ENCODE peak calls at places on chromosomes 1 and 21, in five cellular contexts. M is tibial nerve, O is GM23338, S is A549, I is heart right ventricle. Z is an unnamed sample.

GRCh38 chr1:112358061-112358770 is 37.8 kb upstream of the CTTNBP2NL start:
- DNase-seq in M (no peak), O (no peak), S (no peak), I (no peak), Z (no peak)

GRCh38 chr1:196677781-196678509 is 26.1 kb downstream of the CFH start:
- DNase-seq in M (no peak), O (no peak), S (no peak), I (no peak), Z (no peak)

GRCh38 chr1:13517193-13517812 is 3.5 kb upstream of the LRRC38 start:
- DNase-seq in M (no peak), O (peak; percentile 91), S (peak; percentile 11), I (peak; percentile 24), Z (peak; percentile 21)

GRCh38 chr1:17244826-17245740 is 3.8 kb upstream of the PADI3 start:
- DNase-seq in M (no peak), O (no peak), S (no peak), I (no peak), Z (no peak)

GRCh38 chr1:45924736-45925135 is 121.3 kb downstream of the MAST2 start:
- DNase-seq in M (no peak), O (no peak), S (no peak), I (no peak), Z (no peak)

GRCh38 chr1:76106719-76107235 is 32.2 kb downstream of the ST6GALNAC3 start:
- DNase-seq in M (no peak), O (no peak), S (no peak), I (no peak), Z (no peak)

GRCh38 chr1:172394167-172394751 is 26.2 kb upstream of the C1orf105 start:
- DNase-seq in M (no peak), O (peak; percentile 48), S (no peak), I (no peak), Z (no peak)

GRCh38 chr21:25901580-25901979 is 166.8 kb downstream of the GABPA start:
- DNase-seq in M (no peak), O (no peak), S (no peak), I (no peak), Z (no peak)

GRCh38 chr1:37497832-37498231 is 16.7 kb downstream of the MEAF6 start:
- DNase-seq in M (no peak), O (no peak), S (no peak), I (no peak), Z (no peak)

GRCh38 chr1:92567211-92567868 is 80.6 kb upstream of the GFI1 start:
- DNase-seq in M (no peak), O (no peak), S (no peak), I (no peak), Z (no peak)

GRCh38 chr1:18951818-18952391 is 4.6 kb downstream of the IFFO2 start:
- DNase-seq in M (no peak), O (no peak), S (no peak), I (no peak), Z (no peak)

GRCh38 chr1:117821782-117822447 is 107.5 kb downstream of the GDAP2 start:
- DNase-seq in M (no peak), O (peak; percentile 41), S (no peak), I (no peak), Z (peak; percentile 12)

GRCh38 chr21:14114251-14114650 is 96.5 kb downstream of the LIPI start:
- DNase-seq in M (no peak), O (peak; percentile 89), S (no peak), I (no peak), Z (no peak)

GRCh38 chr21:27633631-27634030 is 666.7 kb upstream of the ADAMTS5 start:
- DNase-seq in M (no peak), O (no peak), S (no peak), I (no peak), Z (no peak)

GRCh38 chr1:95850798-95851197 is 616.8 kb downstream of the RWDD3 start:
- DNase-seq in M (no peak), O (no peak), S (no peak), I (no peak), Z (no peak)

GRCh38 chr1:12047120-12047876 is 15.8 kb upstream of the TNFRSF8 start:
- DNase-seq in M (no peak), O (no peak), S (no peak), I (no peak), Z (no peak)

GRCh38 chr1:43625063-43625780 is 24.7 kb upstream of the KDM4A start:
- DNase-seq in M (no peak), O (no peak), S (no peak), I (no peak), Z (no peak)

GRCh38 chr1:160420881-160421842 is 20.8 kb downstream of the VANGL2 start:
- DNase-seq in M (no peak), O (no peak), S (no peak), I (no peak), Z (no peak)

GRCh38 chr1:229231754-229232119 is 39.2 kb upstream of the RAB4A start:
- DNase-seq in M (no peak), O (no peak), S (no peak), I (no peak), Z (no peak)

GRCh38 chr1:245600658-245601057 is 445.9 kb downstream of the KIF26B start:
- DNase-seq in M (no peak), O (no peak), S (no peak), I (no peak), Z (no peak)

GRCh38 chr1:179127163-179127895 is 45.5 kb downstream of the TOR3A start:
- DNase-seq in M (no peak), O (no peak), S (no peak), I (no peak), Z (no peak)

GRCh38 chr1:93338426-93338825 is 7.3 kb upstream of the DR1 start:
- DNase-seq in M (no peak), O (no peak), S (peak; percentile 28), I (no peak), Z (peak; percentile 64)

GRCh38 chr1:33683913-33684312 is 180.0 kb upstream of the HMGB4 start:
- DNase-seq in M (no peak), O (no peak), S (no peak), I (peak; percentile 37), Z (no peak)

GRCh38 chr1:15141933-15142647 is 11.5 kb upstream of the TMEM51 start:
- DNase-seq in M (no peak), O (no peak), S (no peak), I (peak; percentile 33), Z (no peak)

GRCh38 chr1:241637604-241638003 is 2.6 kb downstream of the CHML start:
- DNase-seq in M (no peak), O (no peak), S (no peak), I (no peak), Z (no peak)

GRCh38 chr1:182608850-182609610 is 4.8 kb upstream of the RGS16 start:
- DNase-seq in M (no peak), O (no peak), S (no peak), I (no peak), Z (no peak)

GRCh38 chr1:160046494-160047115 is 14.8 kb upstream of the PIGM start:
- DNase-seq in M (peak; percentile 52), O (peak; percentile 84), S (peak; percentile 75), I (peak; percentile 44), Z (no peak)

GRCh38 chr1:25343872-25344271 is 5.7 kb downstream of the TMEM50A start:
- DNase-seq in M (no peak), O (no peak), S (no peak), I (no peak), Z (peak; percentile 24)

GRCh38 chr1:3543076-3544049 is 67.9 kb downstream of the MEGF6 start:
- DNase-seq in M (peak; percentile 21), O (no peak), S (peak; percentile 59), I (no peak), Z (no peak)

GRCh38 chr1:206556047-206556747 is 48.9 kb downstream of the RASSF5 start:
- DNase-seq in M (no peak), O (no peak), S (no peak), I (no peak), Z (no peak)

GRCh38 chr1:206554201-206554600 is 46.9 kb downstream of the RASSF5 start:
- DNase-seq in M (no peak), O (no peak), S (no peak), I (no peak), Z (no peak)

GRCh38 chr1:206554833-206555472 is 47.6 kb downstream of the RASSF5 start:
- DNase-seq in M (no peak), O (no peak), S (no peak), I (no peak), Z (no peak)

GRCh38 chr1:206556748-206557635 is 49.7 kb downstream of the RASSF5 start:
- DNase-seq in M (peak; percentile 67), O (peak; percentile 80), S (peak; percentile 51), I (peak; percentile 83), Z (no peak)

DNA sequence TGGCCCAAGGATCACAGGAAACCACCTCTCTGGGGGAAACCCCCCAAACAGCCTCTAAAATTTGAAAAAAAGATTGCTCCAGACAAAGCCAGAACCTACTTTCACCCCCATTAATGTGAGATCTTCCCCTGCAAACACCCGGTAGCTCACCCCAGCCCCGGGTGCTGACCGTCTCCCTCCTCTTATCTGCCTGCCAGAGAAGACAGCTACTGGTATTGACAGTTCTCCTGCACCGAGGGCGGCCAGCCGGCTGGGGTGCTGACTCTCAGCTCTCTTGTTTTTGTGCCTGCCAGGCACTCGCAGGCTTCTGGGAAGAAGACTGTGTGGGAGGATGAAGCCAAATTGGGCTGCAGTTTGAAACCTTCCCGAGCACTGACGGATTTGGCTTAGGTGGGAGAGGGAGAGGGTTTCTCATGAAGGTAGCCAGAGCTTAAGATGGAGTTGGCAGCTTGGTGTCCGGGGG is 48.2 kb downstream of the RASSF5 start:
- DNase-seq in M (no peak), O (peak; percentile 9), S (no peak), I (peak; percentile 50), Z (no peak)
- H3K4me1 ChIP-seq in M (peaks cover 50% of the 10 kb centered on the region), O (peaks cover 13% of the 10 kb centered on the region), S (peaks cover 14% of the 10 kb centered on the region), I (peaks cover 68% of the 10 kb centered on the region), Z (peaks cover 5% of the 10 kb centered on the region)

GRCh38 chr1:162020145-162020544 is 3.5 kb downstream of the OLFML2B start:
- DNase-seq in M (peak; percentile 27), O (no peak), S (no peak), I (no peak), Z (no peak)

GRCh38 chr1:162023181-162023546 is 505 bp downstream of the OLFML2B start:
- DNase-seq in M (no peak), O (no peak), S (no peak), I (peak; percentile 10), Z (no peak)

GRCh38 chr1:162021124-162021523 is 2.5 kb downstream of the OLFML2B start:
- DNase-seq in M (no peak), O (peak; percentile 16), S (no peak), I (no peak), Z (no peak)

GRCh38 chr1:162023547-162024501 is at the start of gene OLFML2B:
- DNase-seq in M (peak; percentile 58), O (peak; percentile 91), S (peak; percentile 84), I (peak; percentile 76), Z (peak; percentile 38)

GRCh38 chr1:162022626-162023025 is 1.0 kb downstream of the OLFML2B start:
- DNase-seq in M (no peak), O (no peak), S (no peak), I (no peak), Z (no peak)
- H3K4me1 ChIP-seq in M (peaks cover 54% of the 10 kb centered on the region), O (peaks cover 24% of the 10 kb centered on the region), S (peaks cover 5% of the 10 kb centered on the region), I (peaks cover 77% of the 10 kb centered on the region), Z (peaks cover 17% of the 10 kb centered on the region)

DNA sequence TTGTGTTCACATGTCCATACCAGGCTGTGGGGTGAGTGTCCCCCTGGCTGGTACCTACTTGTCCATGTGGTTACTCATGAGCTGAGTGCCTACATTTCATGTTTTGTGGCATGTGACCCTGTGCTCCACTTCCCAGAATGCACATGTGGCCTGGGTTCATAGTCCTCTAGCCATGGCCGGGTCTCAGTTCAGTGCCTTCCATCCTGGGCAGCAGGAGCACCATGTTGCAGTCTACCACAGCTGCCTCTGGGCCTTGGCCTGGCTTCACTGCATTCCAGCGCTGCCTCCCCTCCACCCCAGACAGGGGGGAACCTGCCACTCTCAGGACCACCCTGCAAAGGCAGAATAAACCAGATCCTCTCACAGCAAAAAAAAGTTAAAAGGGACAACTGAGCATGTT is 5.5 kb downstream of the CEPT1 start:
- DNase-seq in M (no peak), O (no peak), S (no peak), I (no peak), Z (no peak)
- H3K4me1 ChIP-seq in M (peaks cover 45% of the 10 kb centered on the region), O (peaks cover 10% of the 10 kb centered on the region), S (peaks cover 9% of the 10 kb centered on the region), I (peaks cover 69% of the 10 kb centered on the region), Z (peaks cover 5% of the 10 kb centered on the region)

GRCh38 chr1:201751872-201752271 is 77.1 kb upstream of the IPO9 start:
- DNase-seq in M (no peak), O (peak; percentile 46), S (no peak), I (no peak), Z (no peak)
- H3K4me1 ChIP-seq in M (peaks cover 55% of the 10 kb centered on the region), O (peaks cover 58% of the 10 kb centered on the region), S (peaks cover 77% of the 10 kb centered on the region), I (peaks cover 96% of the 10 kb centered on the region), Z (peaks cover 15% of the 10 kb centered on the region)

Z was measured in HCT116.